ENCODE peak calls at places on chromosomes 5 and 9, in eight cellular contexts. One of them, this sample, is unnamed.

GRCh38 chr5:26791021-26791420 is 247.4 kb downstream of the CDH9 start:
- DNase-seq in cardiac muscle cell: no peak
- DNase-seq in mesenchymal stem cell: peak
- DNase-seq in osteocyte: no peak
- DNase-seq in endothelial cell: no peak
- DNase-seq in GM20000: no peak
- DNase-seq in posterior vena cava: no peak
- DNase-seq in SJSA1: no peak
- DNase-seq in this sample: no peak

GRCh38 chr9:135797507-135798302 is 95.7 kb downstream of the KCNT1 start:
- DNase-seq in cardiac muscle cell: peak
- DNase-seq in SJSA1: no peak
- DNase-seq in mesenchymal stem cell: peak
- DNase-seq in endothelial cell: peak
- DNase-seq in posterior vena cava: no peak
- DNase-seq in osteocyte: no peak
- DNase-seq in GM20000: no peak
- DNase-seq in this sample: peak

GRCh38 chr5:39452846-39453245 is 28.1 kb upstream of the DAB2 start:
- DNase-seq in posterior vena cava: no peak
- DNase-seq in GM20000: no peak
- DNase-seq in SJSA1: no peak
- DNase-seq in mesenchymal stem cell: no peak
- DNase-seq in endothelial cell: no peak
- DNase-seq in osteocyte: no peak
- DNase-seq in cardiac muscle cell: no peak
- DNase-seq in this sample: no peak

GRCh38 chr5:135135530-135136201 is 101.6 kb upstream of the PITX1 start:
- DNase-seq in posterior vena cava: peak
- DNase-seq in GM20000: no peak
- DNase-seq in mesenchymal stem cell: peak
- DNase-seq in osteocyte: no peak
- DNase-seq in endothelial cell: no peak
- DNase-seq in cardiac muscle cell: no peak
- DNase-seq in SJSA1: no peak
- DNase-seq in this sample: no peak

GRCh38 chr5:137758719-137759312 is 4.7 kb upstream of the HNRNPA0 start:
- DNase-seq in osteocyte: no peak
- DNase-seq in mesenchymal stem cell: no peak
- DNase-seq in endothelial cell: no peak
- DNase-seq in GM20000: peak
- DNase-seq in cardiac muscle cell: no peak
- DNase-seq in SJSA1: no peak
- DNase-seq in posterior vena cava: no peak
- DNase-seq in this sample: no peak

GRCh38 chr5:132677191-132677590 is 3.4 kb downstream of the IL4 start:
- DNase-seq in GM20000: no peak
- DNase-seq in osteocyte: no peak
- DNase-seq in cardiac muscle cell: peak
- DNase-seq in SJSA1: peak
- DNase-seq in mesenchymal stem cell: peak
- DNase-seq in posterior vena cava: peak
- DNase-seq in endothelial cell: peak
- DNase-seq in this sample: no peak

GRCh38 chr5:64333891-64334290 is 168.2 kb downstream of the RNF180 start:
- DNase-seq in SJSA1: no peak
- DNase-seq in osteocyte: no peak
- DNase-seq in endothelial cell: no peak
- DNase-seq in GM20000: no peak
- DNase-seq in cardiac muscle cell: no peak
- DNase-seq in posterior vena cava: no peak
- DNase-seq in mesenchymal stem cell: no peak
- DNase-seq in this sample: no peak

GRCh38 chr9:113584728-113585442 is 121.4 kb downstream of the RGS3 start:
- DNase-seq in osteocyte: no peak
- DNase-seq in cardiac muscle cell: peak
- DNase-seq in SJSA1: no peak
- DNase-seq in GM20000: no peak
- DNase-seq in posterior vena cava: no peak
- DNase-seq in endothelial cell: no peak
- DNase-seq in mesenchymal stem cell: no peak
- DNase-seq in this sample: no peak

GRCh38 chr9:134570151-134570621 is 71.4 kb upstream of the COL5A1 start:
- DNase-seq in posterior vena cava: peak
- DNase-seq in GM20000: no peak
- DNase-seq in mesenchymal stem cell: no peak
- DNase-seq in endothelial cell: no peak
- DNase-seq in SJSA1: peak
- DNase-seq in cardiac muscle cell: no peak
- DNase-seq in osteocyte: peak
- DNase-seq in this sample: no peak

GRCh38 chr5:153974131-153974812 is 64.4 kb downstream of the FAM114A2 start:
- DNase-seq in cardiac muscle cell: peak
- DNase-seq in posterior vena cava: no peak
- DNase-seq in endothelial cell: peak
- DNase-seq in SJSA1: no peak
- DNase-seq in osteocyte: no peak
- DNase-seq in GM20000: peak
- DNase-seq in mesenchymal stem cell: peak
- DNase-seq in this sample: no peak

GRCh38 chr5:148145916-148146315 is 22.4 kb upstream of the SPINK14 start:
- DNase-seq in cardiac muscle cell: peak
- DNase-seq in osteocyte: no peak
- DNase-seq in endothelial cell: peak
- DNase-seq in mesenchymal stem cell: peak
- DNase-seq in posterior vena cava: no peak
- DNase-seq in SJSA1: no peak
- DNase-seq in GM20000: no peak
- DNase-seq in this sample: no peak

GRCh38 chr5:91632871-91633270 is 249.8 kb upstream of the ARRDC3 start:
- DNase-seq in endothelial cell: no peak
- DNase-seq in cardiac muscle cell: no peak
- DNase-seq in GM20000: no peak
- DNase-seq in osteocyte: no peak
- DNase-seq in SJSA1: no peak
- DNase-seq in mesenchymal stem cell: no peak
- DNase-seq in posterior vena cava: no peak
- DNase-seq in this sample: no peak

GRCh38 chr5:179403426-179404147 is 58.3 kb upstream of the ADAMTS2 start:
- DNase-seq in GM20000: no peak
- DNase-seq in cardiac muscle cell: no peak
- DNase-seq in SJSA1: peak
- DNase-seq in endothelial cell: no peak
- DNase-seq in posterior vena cava: peak
- DNase-seq in mesenchymal stem cell: no peak
- DNase-seq in osteocyte: peak
- DNase-seq in this sample: no peak

This sample was measured in NT2/D1.